ENCODE peak calls at places on chromosome 21, in eight cellular contexts. E, N, G, S, W, U, I and B are unnamed samples.

GRCh38 chr21:31780944-31781343 is 49.0 kb upstream of the SCAF4 start:
- DNase-seq in W (no peak), U (no peak), S (no peak), G (no peak), E (no peak), N (no peak), I (peak; percentile 50), B (no peak)

GRCh38 chr21:26798856-26799751 is 46.1 kb downstream of the ADAMTS1 start:
- DNase-seq in W (no peak), G (no peak), S (no peak), E (no peak), I (no peak), N (no peak), U (no peak), B (no peak)

GRCh38 chr21:26591543-26591942 is 18.5 kb upstream of the CYYR1 start:
- DNase-seq in N (no peak), S (no peak), G (no peak), I (no peak), W (no peak), U (no peak), E (no peak), B (no peak)

GRCh38 chr21:36260030-36260787 is 59.8 kb upstream of the MORC3 start:
- DNase-seq in W (peak; percentile 49), E (peak; percentile 22), I (no peak), G (no peak), U (peak; percentile 31), S (peak; percentile 38), N (no peak), B (no peak)

GRCh38 chr21:44722701-44723100 is 11.3 kb upstream of the TSPEAR start:
- DNase-seq in G (no peak), I (peak; percentile 65), U (no peak), W (no peak), E (no peak), S (no peak), N (no peak), B (no peak)

GRCh38 chr21:38290809-38291208 is 34.0 kb downstream of the KCNJ15 start:
- DNase-seq in I (no peak), G (no peak), S (no peak), U (no peak), E (no peak), N (no peak), W (no peak), B (no peak)

GRCh38 chr21:46048926-46049889 is 48.7 kb upstream of the COL6A2 start:
- DNase-seq in W (no peak), S (no peak), E (peak; percentile 100), I (peak; percentile 52), U (no peak), N (peak; percentile 57), G (no peak), B (no peak)

GRCh38 chr21:36155603-36156338 is 853 bp upstream of the DOP1B start:
- DNase-seq in E (no peak), N (peak; percentile 86), G (no peak), U (no peak), W (no peak), S (no peak), I (peak; percentile 60), B (peak; percentile 90)

GRCh38 chr21:42621828-42622199 is 31.6 kb upstream of the PDE9A start:
- DNase-seq in E (no peak), W (no peak), N (no peak), S (no peak), G (no peak), U (peak; percentile 8), I (no peak), B (peak; percentile 4)

GRCh38 chr21:43318841-43319781 is 107.8 kb downstream of the SIK1 start:
- DNase-seq in G (no peak), S (no peak), E (no peak), I (no peak), U (no peak), W (no peak), N (no peak), B (no peak)

GRCh38 chr21:44931137-44931500 is 8.7 kb upstream of the SLX9 start:
- DNase-seq in S (no peak), N (peak; percentile 66), I (no peak), E (no peak), G (no peak), W (no peak), U (no peak), B (peak; percentile 94)

GRCh38 chr21:16942703-16943102 is 570.1 kb upstream of the CXADR start:
- DNase-seq in G (no peak), W (no peak), I (no peak), N (no peak), U (no peak), E (no peak), S (no peak), B (no peak)

GRCh38 chr21:42568377-42568776 is 54.7 kb downstream of the SLC37A1 start:
- DNase-seq in N (no peak), W (no peak), I (no peak), G (no peak), E (no peak), S (no peak), U (no peak), B (peak; percentile 54)

GRCh38 chr21:14215971-14216621 is at the start of gene RBM11:
- DNase-seq in E (no peak), S (peak; percentile 75), G (peak; percentile 83), W (peak; percentile 17), N (peak; percentile 86), U (peak; percentile 5), I (peak; percentile 52), B (peak; percentile 92)

GRCh38 chr21:26100573-26100972 is 70.0 kb downstream of the APP start:
- DNase-seq in N (no peak), S (no peak), I (no peak), U (no peak), W (no peak), G (no peak), E (no peak), B (no peak)

GRCh38 chr21:33732038-33732437 is 89.7 kb downstream of the ITSN1 start:
- DNase-seq in E (no peak), I (no peak), S (no peak), U (no peak), W (no peak), N (no peak), G (no peak), B (no peak)

GRCh38 chr21:14120091-14120734 is 90.5 kb downstream of the LIPI start:
- DNase-seq in U (no peak), E (no peak), S (no peak), G (peak; percentile 18), N (no peak), W (peak; percentile 12), I (peak; percentile 0), B (no peak)